ENCODE peak calls at places on chromosomes 12 and 14, in four cellular contexts. D is WTC11, R is suprapubic skin, I is GM12878. N is an unnamed sample.

GRCh38 chr12:15996254-15996653 is 85.1 kb downstream of the DERA start:
- DNase-seq in I (no peak), D (no peak), R (no peak), N (no peak)

GRCh38 chr14:102530828-102531478 is 21.4 kb upstream of the ANKRD9 start:
- DNase-seq in D (no peak), R (no peak), I (no peak), N (no peak)

GRCh38 chr14:84591827-84592540 is 938.0 kb upstream of the FLRT2 start:
- DNase-seq in R (no peak), D (no peak), I (no peak), N (no peak)

GRCh38 chr12:28512876-28513275 is 322.6 kb downstream of the CCDC91 start:
- DNase-seq in R (no peak), I (no peak), D (no peak), N (no peak)

GRCh38 chr14:90561920-90562319 is 165.1 kb downstream of the CALM1 start:
- DNase-seq in R (no peak), D (no peak), I (no peak), N (no peak)

GRCh38 chr14:72796935-72797334 is 97.0 kb downstream of the DPF3 start:
- DNase-seq in R (no peak), D (peak), I (no peak), N (no peak)

GRCh38 chr12:101859664-101860607 is 17.4 kb upstream of the DRAM1 start:
- DNase-seq in R (no peak), I (no peak), D (no peak), N (no peak)

GRCh38 chr12:88558341-88558867 is 21.9 kb downstream of the KITLG start:
- DNase-seq in I (no peak), R (no peak), D (no peak), N (no peak)

GRCh38 chr12:131755305-131756113 is 44.6 kb downstream of the SFSWAP start:
- DNase-seq in R (no peak), D (peak), I (no peak), N (no peak)

GRCh38 chr14:23379331-23380196 is 2.7 kb downstream of the CMTM5 start:
- DNase-seq in D (peak), I (peak), R (no peak), N (peak)

GRCh38 chr14:51581017-51581881 is 70.5 kb upstream of the FRMD6 start:
- DNase-seq in D (no peak), I (no peak), R (no peak), N (no peak)

GRCh38 chr14:55539975-55540374 is 40.0 kb upstream of the KTN1 start:
- DNase-seq in R (no peak), D (no peak), I (no peak), N (no peak)

GRCh38 chr12:64057706-64058105 is 164.4 kb downstream of the KICS2 start:
- DNase-seq in R (no peak), D (no peak), I (no peak), N (no peak)

GRCh38 chr12:30582943-30583342 is 112.7 kb downstream of the IPO8 start:
- DNase-seq in D (no peak), I (no peak), R (no peak), N (no peak)

GRCh38 chr14:68687746-68688145 is 105.1 kb downstream of the ZFP36L1 start:
- DNase-seq in I (no peak), D (no peak), R (peak), N (no peak)

GRCh38 chr12:96812153-96812552 is 94.9 kb upstream of the NEDD1 start:
- DNase-seq in D (no peak), R (no peak), I (no peak), N (no peak)

GRCh38 chr12:131091976-131092691 is 138.4 kb downstream of the ADGRD1 start:
- DNase-seq in R (peak), I (peak), D (peak), N (no peak)

GRCh38 chr12:96434107-96434506 is 33.9 kb upstream of the CDK17 start:
- DNase-seq in R (no peak), D (no peak), I (no peak), N (no peak)

GRCh38 chr14:69208665-69209064 is 17.4 kb downstream of the EXD2 start:
- DNase-seq in R (no peak), D (no peak), I (no peak), N (no peak)

GRCh38 chr12:127964717-127965116 is 302.3 kb upstream of the TMEM132C start:
- DNase-seq in I (no peak), R (no peak), D (no peak), N (no peak)

GRCh38 chr14:59755388-59755787 is 115.2 kb downstream of the RTN1 start:
- DNase-seq in R (no peak), D (no peak), I (no peak), N (no peak)

GRCh38 chr14:28823245-28823644 is 56.7 kb downstream of the FOXG1 start:
- DNase-seq in I (no peak), D (no peak), R (no peak), N (no peak)

GRCh38 chr14:37186865-37187264 is 10.9 kb upstream of the MIPOL1 start:
- DNase-seq in D (no peak), I (no peak), R (no peak), N (no peak)

GRCh38 chr14:23569443-23570151 is 2.0 kb upstream of the AP1G2 start:
- DNase-seq in D (peak), R (no peak), I (no peak), N (no peak)

GRCh38 chr14:33642641-33643342 is 308.1 kb downstream of the EGLN3 start:
- DNase-seq in D (no peak), R (no peak), I (no peak), N (no peak)

GRCh38 chr14:71163050-71163841 is 256.0 kb downstream of the PCNX1 start:
- DNase-seq in D (no peak), I (no peak), R (peak), N (no peak)

GRCh38 chr14:85811340-85811739 is 281.4 kb downstream of the FLRT2 start:
- DNase-seq in I (no peak), R (no peak), D (no peak), N (no peak)

GRCh38 chr14:92577321-92577742 is 63.8 kb downstream of the RIN3 start:
- DNase-seq in R (no peak), D (no peak), I (peak), N (no peak)

GRCh38 chr14:71688576-71688975 is 243.7 kb upstream of the RGS6 start:
- DNase-seq in R (no peak), D (no peak), I (no peak), N (no peak)

GRCh38 chr14:25042362-25043299 is 7.3 kb downstream of the STXBP6 start:
- DNase-seq in R (no peak), I (no peak), D (peak), N (no peak)

GRCh38 chr12:115623764-115624334 is 653.6 kb downstream of the MED13L start:
- DNase-seq in I (no peak), D (peak), R (no peak), N (no peak)

GRCh38 chr14:65356327-65356836 is 56.1 kb upstream of the FUT8 start:
- DNase-seq in I (no peak), R (no peak), D (no peak), N (no peak)

GRCh38 chr12:58888131-58888783 is 32.0 kb downstream of the LRIG3 start:
- DNase-seq in I (no peak), D (no peak), R (no peak), N (no peak)

GRCh38 chr12:120474092-120474960 is 4.8 kb upstream of the SRSF9 start:
- DNase-seq in R (no peak), D (no peak), I (no peak), N (no peak)

GRCh38 chr12:85310456-85311076 is 30.5 kb downstream of the ALX1 start:
- DNase-seq in I (no peak), R (no peak), D (no peak), N (no peak)

GRCh38 chr12:3405821-3406220 is 85.2 kb upstream of the PRMT8 start:
- DNase-seq in D (no peak), R (no peak), I (no peak), N (no peak)
- TF ChIP-seq CTCF in D (no peak), R (no peak), I (no peak), N (no peak)

GRCh38 chr12:53253298-53253697 is 14.8 kb upstream of the ESPL1 start:
- DNase-seq in D (no peak), R (no peak), I (no peak), N (no peak)

GRCh38 chr12:53255993-53256392 is 12.1 kb upstream of the ESPL1 start:
- DNase-seq in D (no peak), R (no peak), I (no peak), N (no peak)

GRCh38 chr12:53254816-53255545 is 13.1 kb upstream of the ESPL1 start:
- DNase-seq in R (no peak), D (no peak), I (no peak), N (no peak)

GRCh38 chr12:53251477-53252348 is 16.4 kb upstream of the ESPL1 start:
- DNase-seq in I (peak), R (peak), D (peak), N (peak)

GRCh38 chr12:53252349-53252916 is 15.7 kb upstream of the ESPL1 start:
- DNase-seq in R (no peak), D (no peak), I (no peak), N (no peak)
- TF ChIP-seq CTCF in R (no peak), D (no peak), I (no peak), N (no peak)

DNA sequence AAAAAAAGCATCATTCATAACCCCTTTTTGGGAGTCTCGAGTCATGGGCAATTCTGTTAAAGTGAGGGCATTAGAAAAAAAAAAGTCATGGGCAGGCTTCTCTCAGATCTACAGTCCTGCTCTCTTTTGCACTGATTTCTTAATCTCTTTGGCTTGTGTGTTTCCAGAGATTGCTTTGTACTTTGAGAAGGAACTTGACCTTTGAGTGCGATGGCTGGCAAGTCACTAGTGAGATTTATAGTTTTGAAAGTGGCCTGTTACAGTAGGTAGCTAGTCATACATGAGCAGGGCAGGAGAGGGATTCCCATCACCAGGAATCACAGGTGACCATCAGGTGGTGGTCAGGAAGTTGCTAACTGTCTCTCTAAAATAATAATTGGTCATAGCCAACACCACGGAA is 119.6 kb downstream of the KCNMB4 start:
- DNase-seq in D (no peak), I (no peak), R (no peak), N (no peak)
- TF ChIP-seq CTCF in D (no peak), I (no peak), R (no peak), N (no peak)

DNA sequence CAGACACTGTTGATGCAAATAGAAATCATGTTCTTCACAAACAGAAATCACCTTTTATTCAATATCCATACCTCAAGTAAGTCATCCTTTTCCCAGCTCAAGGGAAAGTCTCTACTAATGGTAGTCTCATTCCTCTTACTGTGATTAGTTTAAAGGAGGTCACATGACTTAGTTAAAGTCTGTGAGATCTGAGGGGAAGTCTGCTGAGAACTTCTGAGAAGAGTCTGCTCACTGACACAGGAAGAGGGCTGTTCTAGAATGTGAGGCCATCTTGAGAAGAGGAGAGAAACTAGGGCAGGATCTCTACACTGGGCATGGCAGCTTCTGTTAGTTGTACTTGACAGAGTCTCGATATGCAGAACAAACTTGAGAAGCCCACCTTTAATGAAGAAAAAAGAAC is 146.8 kb downstream of the C12orf42 start:
- DNase-seq in D (no peak), I (no peak), R (no peak), N (no peak)
- TF ChIP-seq CTCF in D (no peak), I (no peak), R (no peak), N (no peak)

GRCh38 chr14:67532998-67533753 is at the start of gene PLEKHH1:
- DNase-seq in I (no peak), R (no peak), D (peak), N (peak)
- TF ChIP-seq CTCF in I (no peak), R (no peak), D (no peak), N (peak)

DNA sequence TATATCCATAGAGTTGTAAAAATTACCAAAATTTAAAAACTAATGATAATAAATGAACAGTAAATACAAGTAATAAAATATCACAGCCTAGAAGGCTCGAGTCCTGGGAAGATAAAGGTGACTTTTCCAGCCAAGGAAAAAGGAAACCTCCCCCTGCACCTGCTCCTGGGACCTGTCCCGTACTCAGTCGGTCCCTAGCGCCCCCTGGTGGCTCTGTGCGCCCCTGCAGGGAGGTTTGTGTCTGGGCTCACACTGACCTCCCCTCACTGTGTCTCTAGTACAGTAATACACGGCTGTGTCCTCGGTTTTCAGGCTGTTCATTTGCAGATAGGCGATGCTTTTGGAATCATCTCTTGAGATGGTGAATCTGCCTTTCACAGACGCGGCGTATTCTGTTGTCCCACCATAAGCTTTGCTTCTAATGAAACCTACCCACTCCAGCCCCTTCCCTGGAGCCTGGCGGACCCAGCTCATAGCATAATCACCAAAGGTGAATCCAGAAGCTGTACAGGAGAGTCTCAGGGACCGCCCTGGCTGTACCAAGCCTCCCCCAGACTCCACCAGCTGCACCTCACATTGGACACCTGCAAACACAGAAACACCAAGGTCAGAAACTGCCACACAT is 1030.4 kb downstream of the TMEM121 start:
- DNase-seq in I (no peak), D (peak), R (no peak), N (no peak)
- TF ChIP-seq CTCF in I (peak), D (no peak), R (no peak), N (peak)

GRCh38 chr12:122064034-122064777 is 14.3 kb upstream of the MLXIP start:
- DNase-seq in D (peak), I (peak), R (peak), N (peak)
- TF ChIP-seq CTCF in D (no peak), I (peak), R (no peak), N (peak)

DNA sequence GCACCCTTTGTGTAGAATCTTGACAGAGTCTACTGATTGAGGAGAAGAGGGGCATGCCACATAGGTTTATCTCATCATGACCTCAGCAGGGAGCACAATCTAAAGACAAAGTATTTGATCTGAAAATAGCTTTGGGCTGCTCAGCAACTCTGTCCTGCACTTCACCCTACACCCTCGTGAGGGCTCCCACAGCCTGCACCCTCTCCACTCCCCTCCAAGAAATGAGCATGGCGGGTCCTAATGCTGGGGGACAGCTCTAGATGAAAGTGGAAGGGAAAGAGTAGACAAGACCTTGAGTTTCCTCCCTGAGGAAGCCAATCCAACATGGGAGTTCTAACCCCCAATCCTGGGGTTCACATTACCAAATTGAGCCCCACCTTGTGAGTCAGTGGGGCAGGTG is 10.7 kb upstream of the KRT5 start:
- DNase-seq in D (no peak), R (no peak), I (no peak), N (no peak)
- TF ChIP-seq CTCF in D (no peak), R (no peak), I (no peak), N (no peak)